ENCODE peak calls at places on chromosome X, in nine cellular contexts. One of them, this sample, is unnamed.

GRCh38 chrX:21374163-21374993 is at the start of gene CNKSR2:
- DNase-seq in colonic mucosa: no peak
- DNase-seq in fibroblast of lung: peak
- DNase-seq in dorsolateral prefrontal cortex: no peak
- DNase-seq in A549: peak
- DNase-seq in AG04449: no peak
- DNase-seq in psoas muscle: peak
- DNase-seq in mesenchymal stem cell: peak
- DNase-seq in SJSA1: no peak
- DNase-seq in this sample: peak

GRCh38 chrX:152844256-152844655 is 13.4 kb downstream of the NSDHL start:
- DNase-seq in colonic mucosa: no peak
- DNase-seq in fibroblast of lung: no peak
- DNase-seq in dorsolateral prefrontal cortex: no peak
- DNase-seq in A549: no peak
- DNase-seq in AG04449: no peak
- DNase-seq in psoas muscle: no peak
- DNase-seq in mesenchymal stem cell: no peak
- DNase-seq in SJSA1: no peak
- DNase-seq in this sample: no peak

GRCh38 chrX:2342281-2342688 is 158.5 kb downstream of the DHRSX start:
- DNase-seq in colonic mucosa: no peak
- DNase-seq in fibroblast of lung: no peak
- DNase-seq in dorsolateral prefrontal cortex: no peak
- DNase-seq in A549: no peak
- DNase-seq in AG04449: no peak
- DNase-seq in psoas muscle: peak
- DNase-seq in mesenchymal stem cell: peak
- DNase-seq in SJSA1: no peak
- DNase-seq in this sample: peak

GRCh38 chrX:14039344-14039743 is 9.7 kb upstream of the GEMIN8 start:
- DNase-seq in colonic mucosa: peak
- DNase-seq in fibroblast of lung: peak
- DNase-seq in dorsolateral prefrontal cortex: peak
- DNase-seq in A549: no peak
- DNase-seq in AG04449: no peak
- DNase-seq in psoas muscle: no peak
- DNase-seq in mesenchymal stem cell: peak
- DNase-seq in SJSA1: no peak
- DNase-seq in this sample: peak

GRCh38 chrX:9897761-9898161 is 69.4 kb upstream of the CLDN34 start:
- DNase-seq in colonic mucosa: no peak
- DNase-seq in fibroblast of lung: peak
- DNase-seq in dorsolateral prefrontal cortex: no peak
- DNase-seq in A549: no peak
- DNase-seq in AG04449: peak
- DNase-seq in psoas muscle: no peak
- DNase-seq in mesenchymal stem cell: peak
- DNase-seq in SJSA1: peak
- DNase-seq in this sample: peak

GRCh38 chrX:98029861-98030260 is 1146.2 kb downstream of the RPA4 start:
- DNase-seq in colonic mucosa: no peak
- DNase-seq in fibroblast of lung: no peak
- DNase-seq in dorsolateral prefrontal cortex: no peak
- DNase-seq in A549: no peak
- DNase-seq in AG04449: no peak
- DNase-seq in psoas muscle: no peak
- DNase-seq in mesenchymal stem cell: no peak
- DNase-seq in SJSA1: no peak
- DNase-seq in this sample: no peak

GRCh38 chrX:26915064-26915463 is 548.1 kb downstream of the PPP4R3C start:
- DNase-seq in colonic mucosa: no peak
- DNase-seq in fibroblast of lung: no peak
- DNase-seq in dorsolateral prefrontal cortex: no peak
- DNase-seq in A549: no peak
- DNase-seq in AG04449: no peak
- DNase-seq in psoas muscle: no peak
- DNase-seq in mesenchymal stem cell: no peak
- DNase-seq in SJSA1: no peak
- DNase-seq in this sample: peak

GRCh38 chrX:151904989-151905388 is 7.7 kb upstream of the MAGEA4 start:
- DNase-seq in colonic mucosa: no peak
- DNase-seq in fibroblast of lung: no peak
- DNase-seq in dorsolateral prefrontal cortex: no peak
- DNase-seq in A549: no peak
- DNase-seq in AG04449: no peak
- DNase-seq in psoas muscle: no peak
- DNase-seq in mesenchymal stem cell: no peak
- DNase-seq in SJSA1: no peak
- DNase-seq in this sample: no peak

GRCh38 chrX:55450259-55450658 is 1.7 kb upstream of the MAGEH1 start:
- DNase-seq in colonic mucosa: no peak
- DNase-seq in fibroblast of lung: peak
- DNase-seq in dorsolateral prefrontal cortex: no peak
- DNase-seq in A549: no peak
- DNase-seq in AG04449: no peak
- DNase-seq in psoas muscle: no peak
- DNase-seq in mesenchymal stem cell: peak
- DNase-seq in SJSA1: no peak
- DNase-seq in this sample: peak

GRCh38 chrX:37331546-37331945 is 17.6 kb upstream of the PRRG1 start:
- DNase-seq in colonic mucosa: no peak
- DNase-seq in fibroblast of lung: no peak
- DNase-seq in dorsolateral prefrontal cortex: no peak
- DNase-seq in A549: no peak
- DNase-seq in AG04449: no peak
- DNase-seq in psoas muscle: no peak
- DNase-seq in mesenchymal stem cell: no peak
- DNase-seq in SJSA1: no peak
- DNase-seq in this sample: no peak

GRCh38 chrX:71053217-71053621 is 14.9 kb downstream of the SNX12 start:
- DNase-seq in colonic mucosa: peak
- DNase-seq in fibroblast of lung: peak
- DNase-seq in dorsolateral prefrontal cortex: peak
- DNase-seq in A549: no peak
- DNase-seq in AG04449: no peak
- DNase-seq in psoas muscle: no peak
- DNase-seq in mesenchymal stem cell: no peak
- DNase-seq in SJSA1: no peak
- DNase-seq in this sample: peak

GRCh38 chrX:148192547-148192946 is 211.4 kb downstream of the FMR1NB start:
- DNase-seq in colonic mucosa: no peak
- DNase-seq in fibroblast of lung: no peak
- DNase-seq in dorsolateral prefrontal cortex: no peak
- DNase-seq in A549: no peak
- DNase-seq in AG04449: no peak
- DNase-seq in psoas muscle: no peak
- DNase-seq in mesenchymal stem cell: no peak
- DNase-seq in SJSA1: no peak
- DNase-seq in this sample: no peak

GRCh38 chrX:43526878-43527277 is 129.2 kb upstream of the MAOA start:
- DNase-seq in colonic mucosa: no peak
- DNase-seq in fibroblast of lung: no peak
- DNase-seq in dorsolateral prefrontal cortex: no peak
- DNase-seq in A549: no peak
- DNase-seq in AG04449: no peak
- DNase-seq in psoas muscle: no peak
- DNase-seq in mesenchymal stem cell: no peak
- DNase-seq in SJSA1: no peak
- DNase-seq in this sample: no peak

GRCh38 chrX:143664302-143664701 is 28.4 kb upstream of the SLITRK4 start:
- DNase-seq in colonic mucosa: no peak
- DNase-seq in fibroblast of lung: peak
- DNase-seq in dorsolateral prefrontal cortex: no peak
- DNase-seq in A549: peak
- DNase-seq in AG04449: no peak
- DNase-seq in psoas muscle: no peak
- DNase-seq in mesenchymal stem cell: peak
- DNase-seq in SJSA1: no peak
- DNase-seq in this sample: peak

GRCh38 chrX:153767674-153768055 is 3.6 kb downstream of the PLXNB3 start:
- DNase-seq in colonic mucosa: no peak
- DNase-seq in fibroblast of lung: no peak
- DNase-seq in dorsolateral prefrontal cortex: no peak
- DNase-seq in A549: no peak
- DNase-seq in AG04449: no peak
- DNase-seq in psoas muscle: no peak
- DNase-seq in mesenchymal stem cell: no peak
- DNase-seq in SJSA1: no peak
- DNase-seq in this sample: no peak

GRCh38 chrX:17596546-17597205 is 140.6 kb upstream of the SCML1 start:
- DNase-seq in colonic mucosa: no peak
- DNase-seq in fibroblast of lung: no peak
- DNase-seq in dorsolateral prefrontal cortex: no peak
- DNase-seq in A549: no peak
- DNase-seq in AG04449: no peak
- DNase-seq in psoas muscle: no peak
- DNase-seq in mesenchymal stem cell: no peak
- DNase-seq in SJSA1: no peak
- DNase-seq in this sample: no peak

GRCh38 chrX:103310592-103311400 is at the start of gene BEX2:
- DNase-seq in colonic mucosa: peak
- DNase-seq in fibroblast of lung: peak
- DNase-seq in dorsolateral prefrontal cortex: peak
- DNase-seq in A549: peak
- DNase-seq in AG04449: no peak
- DNase-seq in psoas muscle: no peak
- DNase-seq in mesenchymal stem cell: peak
- DNase-seq in SJSA1: no peak
- DNase-seq in this sample: peak

GRCh38 chrX:102846544-102847236 is 90.4 kb upstream of the RAB40AL start:
- DNase-seq in colonic mucosa: no peak
- DNase-seq in fibroblast of lung: peak
- DNase-seq in dorsolateral prefrontal cortex: no peak
- DNase-seq in A549: no peak
- DNase-seq in AG04449: no peak
- DNase-seq in psoas muscle: no peak
- DNase-seq in mesenchymal stem cell: no peak
- DNase-seq in SJSA1: no peak
- DNase-seq in this sample: peak

GRCh38 chrX:24846551-24847170 is 152.9 kb downstream of the POLA1 start:
- DNase-seq in colonic mucosa: no peak
- DNase-seq in fibroblast of lung: peak
- DNase-seq in dorsolateral prefrontal cortex: no peak
- DNase-seq in A549: no peak
- DNase-seq in AG04449: no peak
- DNase-seq in psoas muscle: no peak
- DNase-seq in mesenchymal stem cell: peak
- DNase-seq in SJSA1: no peak
- DNase-seq in this sample: peak

GRCh38 chrX:77448170-77448569 is 981 bp downstream of the FGF16 start:
- DNase-seq in colonic mucosa: no peak
- DNase-seq in fibroblast of lung: no peak
- DNase-seq in dorsolateral prefrontal cortex: no peak
- DNase-seq in A549: no peak
- DNase-seq in AG04449: no peak
- DNase-seq in psoas muscle: no peak
- DNase-seq in mesenchymal stem cell: no peak
- DNase-seq in SJSA1: no peak
- DNase-seq in this sample: no peak
- H3K4me3 ChIP-seq in colonic mucosa: no peak
- H3K4me3 ChIP-seq in fibroblast of lung: no peak
- H3K4me3 ChIP-seq in dorsolateral prefrontal cortex: no peak
- H3K4me3 ChIP-seq in A549: no peak
- H3K4me3 ChIP-seq in AG04449: no peak
- H3K4me3 ChIP-seq in psoas muscle: peak
- H3K4me3 ChIP-seq in mesenchymal stem cell: peak
- H3K4me3 ChIP-seq in SJSA1: no peak
- H3K4me3 ChIP-seq in this sample: no peak

GRCh38 chrX:68684919-68685304 is 37.4 kb downstream of the STARD8 start:
- DNase-seq in colonic mucosa: no peak
- DNase-seq in fibroblast of lung: no peak
- DNase-seq in dorsolateral prefrontal cortex: no peak
- DNase-seq in A549: no peak
- DNase-seq in AG04449: no peak
- DNase-seq in psoas muscle: no peak
- DNase-seq in mesenchymal stem cell: no peak
- DNase-seq in SJSA1: no peak
- DNase-seq in this sample: no peak

GRCh38 chrX:68683580-68683979 is 36.1 kb downstream of the STARD8 start:
- DNase-seq in colonic mucosa: no peak
- DNase-seq in fibroblast of lung: no peak
- DNase-seq in dorsolateral prefrontal cortex: no peak
- DNase-seq in A549: no peak
- DNase-seq in AG04449: no peak
- DNase-seq in psoas muscle: no peak
- DNase-seq in mesenchymal stem cell: no peak
- DNase-seq in SJSA1: no peak
- DNase-seq in this sample: no peak

GRCh38 chrX:68685722-68686683 is 38.5 kb downstream of the STARD8 start:
- DNase-seq in colonic mucosa: no peak
- DNase-seq in fibroblast of lung: peak
- DNase-seq in dorsolateral prefrontal cortex: no peak
- DNase-seq in A549: peak
- DNase-seq in AG04449: no peak
- DNase-seq in psoas muscle: peak
- DNase-seq in mesenchymal stem cell: peak
- DNase-seq in SJSA1: no peak
- DNase-seq in this sample: peak

GRCh38 chrX:68684291-68684918 is 36.9 kb downstream of the STARD8 start:
- DNase-seq in colonic mucosa: no peak
- DNase-seq in fibroblast of lung: no peak
- DNase-seq in dorsolateral prefrontal cortex: no peak
- DNase-seq in A549: no peak
- DNase-seq in AG04449: no peak
- DNase-seq in psoas muscle: peak
- DNase-seq in mesenchymal stem cell: peak
- DNase-seq in SJSA1: no peak
- DNase-seq in this sample: peak

GRCh38 chrX:68686684-68687045 is 39.2 kb downstream of the STARD8 start:
- DNase-seq in colonic mucosa: no peak
- DNase-seq in fibroblast of lung: peak
- DNase-seq in dorsolateral prefrontal cortex: no peak
- DNase-seq in A549: peak
- DNase-seq in AG04449: no peak
- DNase-seq in psoas muscle: peak
- DNase-seq in mesenchymal stem cell: peak
- DNase-seq in SJSA1: no peak
- DNase-seq in this sample: peak
- H3K4me3 ChIP-seq in colonic mucosa: no peak
- H3K4me3 ChIP-seq in fibroblast of lung: peak
- H3K4me3 ChIP-seq in dorsolateral prefrontal cortex: peak
- H3K4me3 ChIP-seq in A549: peak
- H3K4me3 ChIP-seq in AG04449: peak
- H3K4me3 ChIP-seq in psoas muscle: peak
- H3K4me3 ChIP-seq in mesenchymal stem cell: peak
- H3K4me3 ChIP-seq in SJSA1: no peak
- H3K4me3 ChIP-seq in this sample: peak

GRCh38 chrX:120087289-120088017 is 10.0 kb upstream of the RHOXF2B start:
- DNase-seq in colonic mucosa: no peak
- DNase-seq in fibroblast of lung: no peak
- DNase-seq in dorsolateral prefrontal cortex: no peak
- DNase-seq in A549: no peak
- DNase-seq in AG04449: no peak
- DNase-seq in psoas muscle: no peak
- DNase-seq in mesenchymal stem cell: no peak
- DNase-seq in SJSA1: no peak
- DNase-seq in this sample: no peak
- H3K4me3 ChIP-seq in colonic mucosa: no peak
- H3K4me3 ChIP-seq in fibroblast of lung: no peak
- H3K4me3 ChIP-seq in dorsolateral prefrontal cortex: no peak
- H3K4me3 ChIP-seq in A549: no peak
- H3K4me3 ChIP-seq in AG04449: no peak
- H3K4me3 ChIP-seq in psoas muscle: no peak
- H3K4me3 ChIP-seq in mesenchymal stem cell: peak
- H3K4me3 ChIP-seq in SJSA1: no peak
- H3K4me3 ChIP-seq in this sample: no peak

GRCh38 chrX:65635371-65635770 is 32.1 kb upstream of the MSN start:
- DNase-seq in colonic mucosa: no peak
- DNase-seq in fibroblast of lung: peak
- DNase-seq in dorsolateral prefrontal cortex: no peak
- DNase-seq in A549: no peak
- DNase-seq in AG04449: peak
- DNase-seq in psoas muscle: no peak
- DNase-seq in mesenchymal stem cell: no peak
- DNase-seq in SJSA1: no peak
- DNase-seq in this sample: no peak
- H3K4me3 ChIP-seq in colonic mucosa: no peak
- H3K4me3 ChIP-seq in fibroblast of lung: no peak
- H3K4me3 ChIP-seq in dorsolateral prefrontal cortex: no peak
- H3K4me3 ChIP-seq in A549: no peak
- H3K4me3 ChIP-seq in AG04449: no peak
- H3K4me3 ChIP-seq in psoas muscle: no peak
- H3K4me3 ChIP-seq in mesenchymal stem cell: no peak
- H3K4me3 ChIP-seq in SJSA1: no peak
- H3K4me3 ChIP-seq in this sample: no peak